ENCODE peak calls at places on chromosomes 13 and 19, in four cellular contexts. One of them, this sample, is unnamed.

GRCh38 chr19:752652-753517 is 2.0 kb downstream of the MISP start:
- DNase-seq in fibroblast of villous mesenchyme: peak
- DNase-seq in KG1: no peak
- DNase-seq in stimulated activated CD4-positive, alpha-beta T cell treated with anti-CD3 and anti-CD28 coated beads, Interleukin-4, amount 100 ng/mL, for 24 hours: no peak
- DNase-seq in this sample: no peak

GRCh38 chr13:105048685-105049084 is 1486.8 kb downstream of the EFNB2 start:
- DNase-seq in fibroblast of villous mesenchyme: no peak
- DNase-seq in KG1: no peak
- DNase-seq in stimulated activated CD4-positive, alpha-beta T cell treated with anti-CD3 and anti-CD28 coated beads, Interleukin-4, amount 100 ng/mL, for 24 hours: no peak
- DNase-seq in this sample: no peak

GRCh38 chr19:40502647-40503046 is 35.8 kb downstream of the SPTBN4 start:
- DNase-seq in fibroblast of villous mesenchyme: no peak
- DNase-seq in KG1: no peak
- DNase-seq in stimulated activated CD4-positive, alpha-beta T cell treated with anti-CD3 and anti-CD28 coated beads, Interleukin-4, amount 100 ng/mL, for 24 hours: no peak
- DNase-seq in this sample: peak

GRCh38 chr19:38559428-38560401 is 58.0 kb downstream of the MAP4K1 start:
- DNase-seq in fibroblast of villous mesenchyme: peak
- DNase-seq in KG1: no peak
- DNase-seq in stimulated activated CD4-positive, alpha-beta T cell treated with anti-CD3 and anti-CD28 coated beads, Interleukin-4, amount 100 ng/mL, for 24 hours: peak
- DNase-seq in this sample: no peak

GRCh38 chr19:21023901-21024300 is 3.4 kb downstream of the ZNF430 start:
- DNase-seq in fibroblast of villous mesenchyme: peak
- DNase-seq in KG1: no peak
- DNase-seq in stimulated activated CD4-positive, alpha-beta T cell treated with anti-CD3 and anti-CD28 coated beads, Interleukin-4, amount 100 ng/mL, for 24 hours: peak
- DNase-seq in this sample: no peak

GRCh38 chr19:55206664-55207500 is 2.4 kb downstream of the PTPRH start:
- DNase-seq in fibroblast of villous mesenchyme: peak
- DNase-seq in KG1: no peak
- DNase-seq in stimulated activated CD4-positive, alpha-beta T cell treated with anti-CD3 and anti-CD28 coated beads, Interleukin-4, amount 100 ng/mL, for 24 hours: peak
- DNase-seq in this sample: peak

GRCh38 chr19:14054721-14055120 is 7.2 kb downstream of the PALM3 start:
- DNase-seq in fibroblast of villous mesenchyme: no peak
- DNase-seq in KG1: no peak
- DNase-seq in stimulated activated CD4-positive, alpha-beta T cell treated with anti-CD3 and anti-CD28 coated beads, Interleukin-4, amount 100 ng/mL, for 24 hours: no peak
- DNase-seq in this sample: no peak

GRCh38 chr19:46447006-46447405 is 18.3 kb upstream of the PNMA8C start:
- DNase-seq in fibroblast of villous mesenchyme: no peak
- DNase-seq in KG1: no peak
- DNase-seq in stimulated activated CD4-positive, alpha-beta T cell treated with anti-CD3 and anti-CD28 coated beads, Interleukin-4, amount 100 ng/mL, for 24 hours: no peak
- DNase-seq in this sample: no peak

GRCh38 chr13:30856004-30856790 is 49.9 kb upstream of the MEDAG start:
- DNase-seq in fibroblast of villous mesenchyme: no peak
- DNase-seq in KG1: no peak
- DNase-seq in stimulated activated CD4-positive, alpha-beta T cell treated with anti-CD3 and anti-CD28 coated beads, Interleukin-4, amount 100 ng/mL, for 24 hours: no peak
- DNase-seq in this sample: no peak

GRCh38 chr19:49154279-49154678 is 917 bp downstream of the HRC start:
- DNase-seq in fibroblast of villous mesenchyme: no peak
- DNase-seq in KG1: no peak
- DNase-seq in stimulated activated CD4-positive, alpha-beta T cell treated with anti-CD3 and anti-CD28 coated beads, Interleukin-4, amount 100 ng/mL, for 24 hours: no peak
- DNase-seq in this sample: no peak

GRCh38 chr13:112893570-112894422 is 75.2 kb upstream of the MCF2L start:
- DNase-seq in fibroblast of villous mesenchyme: peak
- DNase-seq in KG1: no peak
- DNase-seq in stimulated activated CD4-positive, alpha-beta T cell treated with anti-CD3 and anti-CD28 coated beads, Interleukin-4, amount 100 ng/mL, for 24 hours: no peak
- DNase-seq in this sample: peak

GRCh38 chr19:3618144-3618810 is 8.3 kb downstream of the CACTIN start:
- DNase-seq in fibroblast of villous mesenchyme: peak
- DNase-seq in KG1: no peak
- DNase-seq in stimulated activated CD4-positive, alpha-beta T cell treated with anti-CD3 and anti-CD28 coated beads, Interleukin-4, amount 100 ng/mL, for 24 hours: peak
- DNase-seq in this sample: no peak

GRCh38 chr13:95391325-95391724 is 90.1 kb upstream of the ABCC4 start:
- DNase-seq in fibroblast of villous mesenchyme: no peak
- DNase-seq in KG1: no peak
- DNase-seq in stimulated activated CD4-positive, alpha-beta T cell treated with anti-CD3 and anti-CD28 coated beads, Interleukin-4, amount 100 ng/mL, for 24 hours: no peak
- DNase-seq in this sample: no peak

GRCh38 chr13:98571955-98572662 is 4.8 kb downstream of the STK24 start:
- DNase-seq in fibroblast of villous mesenchyme: peak
- DNase-seq in KG1: no peak
- DNase-seq in stimulated activated CD4-positive, alpha-beta T cell treated with anti-CD3 and anti-CD28 coated beads, Interleukin-4, amount 100 ng/mL, for 24 hours: peak
- DNase-seq in this sample: peak

GRCh38 chr13:89061821-89062220 is 1390.7 kb downstream of the SLITRK5 start:
- DNase-seq in fibroblast of villous mesenchyme: no peak
- DNase-seq in KG1: no peak
- DNase-seq in stimulated activated CD4-positive, alpha-beta T cell treated with anti-CD3 and anti-CD28 coated beads, Interleukin-4, amount 100 ng/mL, for 24 hours: no peak
- DNase-seq in this sample: no peak